ENCODE peak calls at places on chromosomes 7 and 10, in nine cellular contexts. A, B, O, K, Z, C, U, S and V are unnamed samples.

GRCh38 chr10:43671659-43672555 is 23.2 kb upstream of the ZNF32 start:
- DNase-seq in A (peak), K (no peak), B (peak), U (peak), S (peak), C (no peak), O (peak), Z (peak), V (peak)

GRCh38 chr7:43721193-43721806 is 8.0 kb downstream of the COA1 start:
- DNase-seq in U (no peak), A (no peak), C (no peak), K (no peak), Z (peak), O (peak), B (peak), S (peak), V (peak)

GRCh38 chr10:71433116-71433982 is 36.6 kb downstream of the CDH23 start:
- DNase-seq in O (no peak), B (no peak), Z (no peak), A (no peak), U (no peak), K (no peak), S (no peak), C (no peak), V (no peak)

GRCh38 chr7:4138866-4139265 is 543.2 kb upstream of the FOXK1 start:
- DNase-seq in A (no peak), B (no peak), C (no peak), K (peak), U (no peak), O (no peak), S (no peak), Z (no peak), V (no peak)

GRCh38 chr7:151398446-151399304 is 11.2 kb downstream of the WDR86 start:
- DNase-seq in A (no peak), Z (no peak), S (no peak), O (no peak), K (no peak), U (no peak), B (no peak), C (no peak), V (no peak)

GRCh38 chr7:50207682-50208255 is 96.7 kb upstream of the IKZF1 start:
- DNase-seq in S (no peak), C (no peak), K (no peak), A (no peak), O (peak), Z (no peak), B (no peak), U (no peak), V (no peak)

GRCh38 chr7:138784692-138785091 is 13.1 kb upstream of the TMEM213 start:
- DNase-seq in Z (no peak), U (no peak), O (no peak), C (no peak), S (no peak), A (no peak), K (no peak), B (no peak), V (no peak)

GRCh38 chr7:128831994-128832879 is 2.0 kb downstream of the FLNC start:
- DNase-seq in U (peak), C (no peak), Z (peak), S (no peak), A (no peak), B (peak), O (peak), K (peak), V (no peak)